ENCODE peak calls at places on chromosomes 2 and 18, in five cellular contexts. M, X, W, K and Y are unnamed samples.
A peak's percentile ranks its signal among the peaks of the same experiment; 100 is the strongest.

GRCh38 chr2:9656270-9656766 is 25.5 kb upstream of the YWHAQ start:
- DNase-seq in X (peak; percentile 90), M (no peak), W (peak; percentile 38), K (peak; percentile 26), Y (no peak)

GRCh38 chr2:88754585-88755305 is 63.3 kb downstream of the RPIA start:
- DNase-seq in K (no peak), M (no peak), X (no peak), W (no peak), Y (no peak)

GRCh38 chr2:175126661-175127060 is 41.3 kb downstream of the ATF2 start:
- DNase-seq in X (no peak), M (no peak), K (no peak), W (no peak), Y (no peak)

GRCh38 chr2:45268631-45269030 is 259.4 kb upstream of the SIX2 start:
- DNase-seq in W (no peak), M (no peak), K (no peak), X (no peak), Y (no peak)

GRCh38 chr2:24929230-24929629 is 9.2 kb upstream of the ADCY3 start:
- DNase-seq in W (no peak), K (no peak), M (no peak), X (no peak), Y (no peak)

GRCh38 chr2:204842731-204843490 is 297.6 kb downstream of the PARD3B start:
- DNase-seq in X (peak; percentile 34), K (no peak), M (peak; percentile 68), W (no peak), Y (no peak)

GRCh38 chr2:96618599-96619283 is 19.4 kb downstream of the KANSL3 start:
- DNase-seq in W (no peak), M (no peak), K (no peak), X (no peak), Y (no peak)

GRCh38 chr2:43397821-43398220 is 171.4 kb upstream of the ZFP36L2 start:
- DNase-seq in W (no peak), M (no peak), X (no peak), K (no peak), Y (no peak)

GRCh38 chr2:233185963-233186362 is 65.5 kb upstream of the ATG16L1 start:
- DNase-seq in K (no peak), X (no peak), M (no peak), W (no peak), Y (no peak)

GRCh38 chr2:81876628-81877027 is 1572.1 kb upstream of the LRRTM1 start:
- DNase-seq in K (no peak), X (no peak), W (no peak), M (no peak), Y (no peak)

GRCh38 chr2:26080356-26080755 is 46.5 kb downstream of the RAB10 start:
- DNase-seq in W (no peak), X (no peak), K (no peak), M (no peak), Y (no peak)

GRCh38 chr18:33696332-33697162 is 118.5 kb downstream of the ASXL3 start:
- DNase-seq in K (no peak), X (no peak), M (no peak), W (no peak), Y (no peak)

GRCh38 chr2:190649035-190649797 is at the start of gene NAB1:
- DNase-seq in X (no peak), K (peak; percentile 35), W (peak; percentile 41), M (peak; percentile 79), Y (no peak)

GRCh38 chr2:2234398-2234797 is 96.7 kb downstream of the MYT1L start:
- DNase-seq in W (no peak), K (no peak), M (no peak), X (no peak), Y (no peak)

GRCh38 chr2:102504833-102505232 is 31.8 kb downstream of the SLC9A4 start:
- DNase-seq in W (no peak), X (no peak), K (no peak), M (no peak), Y (no peak)

GRCh38 chr2:150486539-150487484 is 655 bp downstream of the RND3 start:
- DNase-seq in K (no peak), W (no peak), X (no peak), M (no peak), Y (peak; percentile 5)

GRCh38 chr2:151833984-151834383 is 5.8 kb upstream of the ARL5A start:
- DNase-seq in W (no peak), X (no peak), K (no peak), M (no peak), Y (no peak)

GRCh38 chr2:111704246-111704645 is 179.7 kb downstream of the ANAPC1 start:
- DNase-seq in M (no peak), X (peak; percentile 57), W (no peak), K (no peak), Y (no peak)

GRCh38 chr2:9707611-9708010 is 76.8 kb upstream of the YWHAQ start:
- DNase-seq in X (no peak), W (no peak), K (no peak), M (no peak), Y (no peak)

GRCh38 chr2:197804049-197804757 is at the start of gene PLCL1:
- DNase-seq in K (peak; percentile 71), W (peak; percentile 82), X (peak; percentile 88), M (peak; percentile 97), Y (peak; percentile 80)